ENCODE peak calls at places on chromosomes 2 and 18, in nine cellular contexts. One of them, this sample, is unnamed.

GRCh38 chr18:46712406-46712805 is 44.4 kb downstream of the ST8SIA5 start:
- DNase-seq in right lobe of liver: no peak
- DNase-seq in heart left ventricle: no peak
- DNase-seq in uterus: no peak
- DNase-seq in spleen: no peak
- DNase-seq in transverse colon: no peak
- DNase-seq in body of pancreas: no peak
- DNase-seq in HCT116: no peak
- DNase-seq in prostate gland: no peak
- DNase-seq in this sample: no peak

GRCh38 chr2:42141687-42142475 is 27.3 kb upstream of the EML4 start:
- DNase-seq in right lobe of liver: peak
- DNase-seq in prostate gland: peak
- DNase-seq in transverse colon: peak
- DNase-seq in heart left ventricle: peak
- DNase-seq in HCT116: no peak
- DNase-seq in uterus: peak
- DNase-seq in body of pancreas: peak
- DNase-seq in spleen: peak
- DNase-seq in this sample: peak

GRCh38 chr2:14676371-14676770 is 43.9 kb downstream of the LRATD1 start:
- DNase-seq in uterus: no peak
- DNase-seq in body of pancreas: no peak
- DNase-seq in prostate gland: no peak
- DNase-seq in right lobe of liver: no peak
- DNase-seq in transverse colon: no peak
- DNase-seq in heart left ventricle: no peak
- DNase-seq in HCT116: no peak
- DNase-seq in spleen: no peak
- DNase-seq in this sample: no peak

GRCh38 chr2:207133862-207134519 is 31.8 kb downstream of the KLF7 start:
- DNase-seq in transverse colon: peak
- DNase-seq in uterus: peak
- DNase-seq in body of pancreas: peak
- DNase-seq in HCT116: no peak
- DNase-seq in right lobe of liver: no peak
- DNase-seq in prostate gland: peak
- DNase-seq in heart left ventricle: peak
- DNase-seq in spleen: no peak
- DNase-seq in this sample: no peak

GRCh38 chr18:7946724-7947377 is 379.7 kb downstream of the PTPRM start:
- DNase-seq in spleen: no peak
- DNase-seq in transverse colon: peak
- DNase-seq in prostate gland: no peak
- DNase-seq in body of pancreas: peak
- DNase-seq in heart left ventricle: no peak
- DNase-seq in HCT116: peak
- DNase-seq in right lobe of liver: no peak
- DNase-seq in uterus: no peak
- DNase-seq in this sample: no peak

GRCh38 chr2:211745295-211746097 is 793.1 kb downstream of the ERBB4 start:
- DNase-seq in heart left ventricle: peak
- DNase-seq in prostate gland: peak
- DNase-seq in uterus: no peak
- DNase-seq in transverse colon: peak
- DNase-seq in HCT116: peak
- DNase-seq in body of pancreas: peak
- DNase-seq in right lobe of liver: peak
- DNase-seq in spleen: no peak
- DNase-seq in this sample: peak

GRCh38 chr2:129791651-129792050 is 187.8 kb upstream of the RAB6C start:
- DNase-seq in heart left ventricle: no peak
- DNase-seq in transverse colon: no peak
- DNase-seq in prostate gland: no peak
- DNase-seq in HCT116: no peak
- DNase-seq in body of pancreas: no peak
- DNase-seq in right lobe of liver: no peak
- DNase-seq in spleen: no peak
- DNase-seq in uterus: no peak
- DNase-seq in this sample: no peak

GRCh38 chr2:223633656-223634055 is 31.5 kb upstream of the SCG2 start:
- DNase-seq in spleen: no peak
- DNase-seq in heart left ventricle: no peak
- DNase-seq in uterus: no peak
- DNase-seq in HCT116: no peak
- DNase-seq in prostate gland: no peak
- DNase-seq in body of pancreas: no peak
- DNase-seq in right lobe of liver: no peak
- DNase-seq in transverse colon: no peak
- DNase-seq in this sample: no peak

GRCh38 chr18:1659190-1659589 is 754.5 kb downstream of the ADCYAP1 start:
- DNase-seq in spleen: no peak
- DNase-seq in HCT116: no peak
- DNase-seq in heart left ventricle: no peak
- DNase-seq in uterus: no peak
- DNase-seq in prostate gland: no peak
- DNase-seq in right lobe of liver: no peak
- DNase-seq in body of pancreas: no peak
- DNase-seq in transverse colon: no peak
- DNase-seq in this sample: peak

GRCh38 chr18:39946623-39947061 is 2008.4 kb upstream of the PIK3C3 start:
- DNase-seq in heart left ventricle: no peak
- DNase-seq in spleen: no peak
- DNase-seq in uterus: no peak
- DNase-seq in HCT116: peak
- DNase-seq in body of pancreas: peak
- DNase-seq in prostate gland: peak
- DNase-seq in transverse colon: no peak
- DNase-seq in right lobe of liver: no peak
- DNase-seq in this sample: peak

GRCh38 chr2:121155502-121156056 is 129.4 kb downstream of the TFCP2L1 start:
- DNase-seq in prostate gland: peak
- DNase-seq in transverse colon: peak
- DNase-seq in body of pancreas: peak
- DNase-seq in uterus: no peak
- DNase-seq in heart left ventricle: no peak
- DNase-seq in right lobe of liver: no peak
- DNase-seq in spleen: no peak
- DNase-seq in HCT116: no peak
- DNase-seq in this sample: peak

GRCh38 chr2:190837417-190837816 is 43.2 kb upstream of the GLS start:
- DNase-seq in spleen: no peak
- DNase-seq in body of pancreas: no peak
- DNase-seq in HCT116: peak
- DNase-seq in transverse colon: no peak
- DNase-seq in prostate gland: no peak
- DNase-seq in heart left ventricle: no peak
- DNase-seq in uterus: no peak
- DNase-seq in right lobe of liver: no peak
- DNase-seq in this sample: no peak

GRCh38 chr2:78407960-78408794 is 617.3 kb upstream of the REG3G start:
- DNase-seq in prostate gland: no peak
- DNase-seq in HCT116: no peak
- DNase-seq in transverse colon: no peak
- DNase-seq in uterus: no peak
- DNase-seq in spleen: peak
- DNase-seq in body of pancreas: no peak
- DNase-seq in right lobe of liver: no peak
- DNase-seq in heart left ventricle: no peak
- DNase-seq in this sample: peak

GRCh38 chr18:77271720-77272481 is 22.3 kb downstream of the GALR1 start:
- DNase-seq in right lobe of liver: no peak
- DNase-seq in uterus: no peak
- DNase-seq in heart left ventricle: no peak
- DNase-seq in HCT116: no peak
- DNase-seq in prostate gland: no peak
- DNase-seq in body of pancreas: no peak
- DNase-seq in spleen: no peak
- DNase-seq in transverse colon: no peak
- DNase-seq in this sample: no peak

GRCh38 chr2:212266310-212266709 is 272.3 kb downstream of the ERBB4 start:
- DNase-seq in heart left ventricle: no peak
- DNase-seq in HCT116: no peak
- DNase-seq in body of pancreas: no peak
- DNase-seq in transverse colon: no peak
- DNase-seq in right lobe of liver: no peak
- DNase-seq in prostate gland: no peak
- DNase-seq in uterus: no peak
- DNase-seq in spleen: no peak
- DNase-seq in this sample: no peak

GRCh38 chr2:241514545-241514944 is 6.2 kb upstream of the STK25 start:
- DNase-seq in HCT116: no peak
- DNase-seq in right lobe of liver: no peak
- DNase-seq in transverse colon: no peak
- DNase-seq in prostate gland: no peak
- DNase-seq in spleen: no peak
- DNase-seq in heart left ventricle: no peak
- DNase-seq in body of pancreas: no peak
- DNase-seq in uterus: no peak
- DNase-seq in this sample: no peak

GRCh38 chr2:188292446-188293239 is 969 bp downstream of the GULP1 start:
- DNase-seq in right lobe of liver: peak
- DNase-seq in spleen: peak
- DNase-seq in uterus: peak
- DNase-seq in heart left ventricle: peak
- DNase-seq in transverse colon: peak
- DNase-seq in prostate gland: peak
- DNase-seq in HCT116: peak
- DNase-seq in body of pancreas: peak
- DNase-seq in this sample: peak
- TF ChIP-seq POLR2A in right lobe of liver: no peak
- TF ChIP-seq POLR2A in spleen: no peak
- TF ChIP-seq POLR2A in uterus: peak
- TF ChIP-seq POLR2A in heart left ventricle: no peak
- TF ChIP-seq POLR2A in transverse colon: peak
- TF ChIP-seq POLR2A in prostate gland: peak
- TF ChIP-seq POLR2A in HCT116: peak
- TF ChIP-seq POLR2A in body of pancreas: peak
- TF ChIP-seq POLR2A in this sample: peak

DNA sequence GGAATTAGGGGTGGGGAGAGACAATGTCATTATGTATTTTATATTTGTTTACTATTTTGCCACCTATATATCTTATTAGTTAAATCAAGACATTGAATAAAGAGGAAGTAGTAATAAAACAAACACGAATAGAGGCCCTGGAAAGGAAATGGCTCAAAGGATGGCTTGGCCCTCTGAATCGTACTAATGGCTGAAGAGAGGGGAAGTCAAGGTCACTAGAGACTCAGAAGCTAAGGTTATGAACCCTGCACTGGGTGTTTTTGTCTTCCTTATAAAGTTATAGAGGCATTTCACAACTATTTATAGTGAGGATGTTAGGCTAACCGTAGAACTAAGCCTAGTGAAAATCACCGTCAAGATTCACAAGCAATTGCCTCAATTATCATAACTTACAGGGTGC is 685.9 kb downstream of the ARHGAP15 start:
- DNase-seq in body of pancreas: no peak
- DNase-seq in spleen: no peak
- DNase-seq in right lobe of liver: no peak
- DNase-seq in heart left ventricle: no peak
- DNase-seq in prostate gland: no peak
- DNase-seq in transverse colon: no peak
- DNase-seq in HCT116: no peak
- DNase-seq in uterus: no peak
- DNase-seq in this sample: no peak
- H3K27ac ChIP-seq in body of pancreas: no peak
- H3K27ac ChIP-seq in spleen: no peak
- H3K27ac ChIP-seq in right lobe of liver: no peak
- H3K27ac ChIP-seq in heart left ventricle: no peak
- H3K27ac ChIP-seq in prostate gland: no peak
- H3K27ac ChIP-seq in transverse colon: no peak
- H3K27ac ChIP-seq in HCT116: no peak
- H3K27ac ChIP-seq in uterus: no peak
- H3K27ac ChIP-seq in this sample: no peak

GRCh38 chr18:33746261-33746660 is 168.2 kb downstream of the ASXL3 start:
- DNase-seq in HCT116: no peak
- DNase-seq in body of pancreas: no peak
- DNase-seq in heart left ventricle: no peak
- DNase-seq in uterus: no peak
- DNase-seq in right lobe of liver: no peak
- DNase-seq in prostate gland: no peak
- DNase-seq in spleen: no peak
- DNase-seq in transverse colon: no peak
- DNase-seq in this sample: no peak
- H3K4me3 ChIP-seq in HCT116: no peak
- H3K4me3 ChIP-seq in body of pancreas: no peak
- H3K4me3 ChIP-seq in heart left ventricle: no peak
- H3K4me3 ChIP-seq in uterus: no peak
- H3K4me3 ChIP-seq in right lobe of liver: no peak
- H3K4me3 ChIP-seq in prostate gland: no peak
- H3K4me3 ChIP-seq in spleen: no peak
- H3K4me3 ChIP-seq in transverse colon: no peak
- H3K4me3 ChIP-seq in this sample: no peak

GRCh38 chr2:46982356-46983064 is 66.9 kb upstream of the MCFD2 start:
- DNase-seq in prostate gland: no peak
- DNase-seq in body of pancreas: no peak
- DNase-seq in uterus: no peak
- DNase-seq in heart left ventricle: no peak
- DNase-seq in spleen: no peak
- DNase-seq in HCT116: no peak
- DNase-seq in transverse colon: no peak
- DNase-seq in right lobe of liver: no peak
- DNase-seq in this sample: no peak

GRCh38 chr2:46983065-46983801 is 67.6 kb upstream of the MCFD2 start:
- DNase-seq in transverse colon: peak
- DNase-seq in heart left ventricle: no peak
- DNase-seq in HCT116: no peak
- DNase-seq in body of pancreas: peak
- DNase-seq in right lobe of liver: no peak
- DNase-seq in prostate gland: no peak
- DNase-seq in uterus: no peak
- DNase-seq in spleen: peak
- DNase-seq in this sample: no peak

GRCh38 chr2:46984034-46984433 is 68.4 kb upstream of the MCFD2 start:
- DNase-seq in transverse colon: peak
- DNase-seq in heart left ventricle: no peak
- DNase-seq in right lobe of liver: no peak
- DNase-seq in HCT116: no peak
- DNase-seq in body of pancreas: no peak
- DNase-seq in spleen: peak
- DNase-seq in uterus: no peak
- DNase-seq in prostate gland: no peak
- DNase-seq in this sample: no peak

GRCh38 chr2:46985512-46985911 is 69.9 kb upstream of the MCFD2 start:
- DNase-seq in uterus: no peak
- DNase-seq in heart left ventricle: no peak
- DNase-seq in transverse colon: no peak
- DNase-seq in HCT116: no peak
- DNase-seq in prostate gland: no peak
- DNase-seq in body of pancreas: no peak
- DNase-seq in right lobe of liver: no peak
- DNase-seq in spleen: peak
- DNase-seq in this sample: no peak

GRCh38 chr2:46984642-46985476 is 69.3 kb upstream of the MCFD2 start:
- DNase-seq in prostate gland: peak
- DNase-seq in body of pancreas: peak
- DNase-seq in transverse colon: peak
- DNase-seq in right lobe of liver: no peak
- DNase-seq in HCT116: peak
- DNase-seq in spleen: peak
- DNase-seq in heart left ventricle: peak
- DNase-seq in uterus: peak
- DNase-seq in this sample: peak
- TF ChIP-seq POLR2A in prostate gland: no peak
- TF ChIP-seq POLR2A in body of pancreas: no peak
- TF ChIP-seq POLR2A in transverse colon: no peak
- TF ChIP-seq POLR2A in right lobe of liver: no peak
- TF ChIP-seq POLR2A in HCT116: no peak
- TF ChIP-seq POLR2A in spleen: no peak
- TF ChIP-seq POLR2A in heart left ventricle: no peak
- TF ChIP-seq POLR2A in uterus: no peak
- TF ChIP-seq POLR2A in this sample: no peak

GRCh38 chr2:146161256-146161882 is 1641.5 kb upstream of the ZEB2 start:
- DNase-seq in HCT116: no peak
- DNase-seq in prostate gland: no peak
- DNase-seq in right lobe of liver: no peak
- DNase-seq in uterus: no peak
- DNase-seq in transverse colon: no peak
- DNase-seq in heart left ventricle: no peak
- DNase-seq in spleen: no peak
- DNase-seq in body of pancreas: no peak
- DNase-seq in this sample: no peak
- H3K27ac ChIP-seq in HCT116: no peak
- H3K27ac ChIP-seq in prostate gland: no peak
- H3K27ac ChIP-seq in right lobe of liver: no peak
- H3K27ac ChIP-seq in uterus: no peak
- H3K27ac ChIP-seq in transverse colon: no peak
- H3K27ac ChIP-seq in heart left ventricle: no peak
- H3K27ac ChIP-seq in spleen: no peak
- H3K27ac ChIP-seq in body of pancreas: no peak
- H3K27ac ChIP-seq in this sample: no peak

This sample was measured in upper lobe of left lung.